ENCODE peak calls at places on chromosome 12, in five cellular contexts. L is caudate nucleus; G is Jurkat, Clone E6-1; B is activated CD4-positive, CD25-positive, alpha-beta regulatory T cell treated with anti-CD3 and anti-CD28 coated beads, Interleukin-2, amount 50 U/mL, for 72 hours; T is activated CD8-positive, alpha-beta memory T cell treated with anti-CD3 and anti-CD28 coated beads for 48 hours. A is an unnamed sample.

GRCh38 chr12:67441736-67442346 is 172.7 kb downstream of the CAND1 start:
- DNase-seq in L (peak), G (peak), B (peak), T (peak), A (peak)

GRCh38 chr12:51847830-51848727 is at the start of gene FIGNL2:
- DNase-seq in L (no peak), G (no peak), B (no peak), T (no peak), A (no peak)

GRCh38 chr12:102948941-102949352 is 8.5 kb upstream of the ASCL1 start:
- DNase-seq in L (peak), G (peak), B (peak), T (peak), A (peak)

GRCh38 chr12:6072302-6072752 is 52.1 kb downstream of the VWF start:
- DNase-seq in L (no peak), G (no peak), B (no peak), T (no peak), A (no peak)

GRCh38 chr12:22271036-22271435 is 63.5 kb downstream of the ST8SIA1 start:
- DNase-seq in L (no peak), G (no peak), B (no peak), T (no peak), A (no peak)

GRCh38 chr12:31853977-31854376 is 105.2 kb upstream of the RESF1 start:
- DNase-seq in L (no peak), G (no peak), B (no peak), T (no peak), A (no peak)

GRCh38 chr12:110647669-110648068 is 33.7 kb downstream of the TCTN1 start:
- DNase-seq in L (no peak), G (peak), B (no peak), T (no peak), A (no peak)

GRCh38 chr12:88113871-88114270 is 28.0 kb downstream of the CEP290 start:
- DNase-seq in L (no peak), G (no peak), B (no peak), T (no peak), A (no peak)

GRCh38 chr12:92533280-92533890 is 169.4 kb upstream of the PLEKHG7 start:
- DNase-seq in L (no peak), G (no peak), B (no peak), T (no peak), A (no peak)

GRCh38 chr12:38543151-38543550 is 226.6 kb downstream of the ALG10B start:
- DNase-seq in L (no peak), G (no peak), B (no peak), T (no peak), A (no peak)